ENCODE peak calls at places on chromosomes 16 and 17, in ten cellular contexts. Q is progenitor cell of endocrine pancreas; L is upper lobe of right lung; X is transverse colon; C is heart left ventricle; P is bronchial epithelial cell; O is left ventricle myocardium inferior; M is spleen; V is GM12865; R is CD4-positive, alpha-beta T cell. G is an unnamed sample.

GRCh38 chr17:78774956-78775571 is 7.0 kb downstream of the CYTH1 start:
- DNase-seq in Q (no peak), L (no peak), X (peak; percentile 55), C (no peak), P (no peak), O (no peak), M (peak; percentile 89), V (peak; percentile 88), R (peak; percentile 54), G (no peak)

GRCh38 chr16:25018972-25019617 is 3.9 kb upstream of the ARHGAP17 start:
- DNase-seq in Q (no peak), L (no peak), X (no peak), C (no peak), P (no peak), O (no peak), M (no peak), V (peak; percentile 56), R (no peak), G (no peak)

GRCh38 chr16:82671743-82672142 is 45.0 kb downstream of the CDH13 start:
- DNase-seq in Q (no peak), L (no peak), X (peak; percentile 17), C (no peak), P (no peak), O (no peak), M (no peak), V (peak; percentile 45), R (no peak), G (no peak)

GRCh38 chr16:71780521-71781089 is 28.0 kb downstream of the AP1G1 start:
- DNase-seq in Q (no peak), L (no peak), X (no peak), C (no peak), P (no peak), O (no peak), M (no peak), V (no peak), R (no peak), G (no peak)

GRCh38 chr17:74368341-74369152 is 1.2 kb downstream of the GPR142 start:
- DNase-seq in Q (peak; percentile 62), L (peak; percentile 82), X (peak; percentile 79), C (peak; percentile 76), P (peak; percentile 44), O (peak; percentile 76), M (peak; percentile 91), V (peak; percentile 65), R (peak; percentile 72), G (no peak)

GRCh38 chr17:71802663-71803062 is 318.2 kb upstream of the SOX9 start:
- DNase-seq in Q (no peak), L (no peak), X (no peak), C (no peak), P (no peak), O (no peak), M (no peak), V (no peak), R (no peak), G (no peak)

GRCh38 chr16:78478267-78478821 is 378.9 kb downstream of the WWOX start:
- DNase-seq in Q (no peak), L (no peak), X (no peak), C (no peak), P (no peak), O (no peak), M (no peak), V (no peak), R (no peak), G (no peak)

GRCh38 chr16:23145608-23146007 is 3.6 kb downstream of the USP31 start:
- DNase-seq in Q (no peak), L (no peak), X (no peak), C (no peak), P (peak; percentile 93), O (no peak), M (no peak), V (no peak), R (no peak), G (no peak)

GRCh38 chr17:33192961-33193911 is 99.9 kb downstream of the ASIC2 start:
- DNase-seq in Q (no peak), L (no peak), X (no peak), C (no peak), P (no peak), O (no peak), M (no peak), V (no peak), R (no peak), G (no peak)

GRCh38 chr17:63452979-63453551 is 7.0 kb upstream of the CYB561 start:
- DNase-seq in Q (no peak), L (no peak), X (no peak), C (no peak), P (peak; percentile 33), O (no peak), M (no peak), V (no peak), R (no peak), G (no peak)
- TF ChIP-seq CTCF in Q (no peak), L (no peak), X (no peak), C (no peak), P (no peak), O (no peak), M (no peak), V (no peak), R (no peak), G (no peak)

DNA sequence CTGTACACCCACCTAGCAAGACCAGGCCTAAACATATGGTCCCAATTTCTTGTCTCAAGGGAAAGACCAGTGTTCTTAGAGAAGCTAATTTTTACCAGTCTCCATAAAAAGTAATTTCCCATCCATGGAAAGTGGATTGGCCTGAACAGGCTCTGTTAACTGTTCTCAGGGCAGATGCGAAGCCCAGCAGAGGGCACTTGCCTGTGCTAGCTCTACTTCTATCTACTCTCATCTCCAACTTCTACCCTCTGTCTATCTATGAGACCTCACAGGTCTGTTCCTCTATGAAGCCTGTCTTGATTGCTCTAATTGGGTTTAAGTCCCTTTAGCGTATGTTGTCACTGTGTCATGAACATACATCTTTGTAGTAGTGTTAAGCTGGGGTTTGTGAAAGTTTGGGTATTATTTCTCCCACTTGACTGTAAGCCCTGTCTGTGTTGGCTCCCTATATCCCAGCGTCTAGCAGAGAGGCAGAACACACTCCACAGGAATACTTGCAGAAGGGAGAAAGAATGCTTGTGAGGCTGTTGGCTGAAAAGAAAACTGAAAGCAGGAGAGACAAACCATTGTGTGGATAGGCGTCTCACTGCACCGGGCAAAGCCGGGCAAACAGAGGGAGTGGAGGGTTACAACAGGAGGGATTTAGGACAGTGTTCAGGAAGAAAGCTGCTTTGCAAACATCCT is 167.2 kb upstream of the MAF start:
- DNase-seq in Q (no peak), L (no peak), X (peak; percentile 57), C (peak; percentile 21), P (peak; percentile 50), O (no peak), M (no peak), V (peak; percentile 11), R (no peak), G (no peak)
- TF ChIP-seq CTCF in Q (no peak), L (peak; percentile 17), X (peak; percentile 29), C (peak; percentile 30), P (peak; percentile 61), O (peak; percentile 39), M (no peak), V (peak; percentile 6), R (no peak), G (peak; percentile 61)

GRCh38 chr16:89453662-89454321 is 36.6 kb downstream of the ANKRD11 start:
- DNase-seq in Q (no peak), L (no peak), X (no peak), C (peak; percentile 28), P (no peak), O (peak; percentile 35), M (no peak), V (no peak), R (no peak), G (no peak)
- TF ChIP-seq CTCF in Q (peak; percentile 11), L (peak; percentile 36), X (peak; percentile 25), C (peak; percentile 33), P (peak; percentile 32), O (peak; percentile 49), M (no peak), V (no peak), R (no peak), G (peak; percentile 49)

DNA sequence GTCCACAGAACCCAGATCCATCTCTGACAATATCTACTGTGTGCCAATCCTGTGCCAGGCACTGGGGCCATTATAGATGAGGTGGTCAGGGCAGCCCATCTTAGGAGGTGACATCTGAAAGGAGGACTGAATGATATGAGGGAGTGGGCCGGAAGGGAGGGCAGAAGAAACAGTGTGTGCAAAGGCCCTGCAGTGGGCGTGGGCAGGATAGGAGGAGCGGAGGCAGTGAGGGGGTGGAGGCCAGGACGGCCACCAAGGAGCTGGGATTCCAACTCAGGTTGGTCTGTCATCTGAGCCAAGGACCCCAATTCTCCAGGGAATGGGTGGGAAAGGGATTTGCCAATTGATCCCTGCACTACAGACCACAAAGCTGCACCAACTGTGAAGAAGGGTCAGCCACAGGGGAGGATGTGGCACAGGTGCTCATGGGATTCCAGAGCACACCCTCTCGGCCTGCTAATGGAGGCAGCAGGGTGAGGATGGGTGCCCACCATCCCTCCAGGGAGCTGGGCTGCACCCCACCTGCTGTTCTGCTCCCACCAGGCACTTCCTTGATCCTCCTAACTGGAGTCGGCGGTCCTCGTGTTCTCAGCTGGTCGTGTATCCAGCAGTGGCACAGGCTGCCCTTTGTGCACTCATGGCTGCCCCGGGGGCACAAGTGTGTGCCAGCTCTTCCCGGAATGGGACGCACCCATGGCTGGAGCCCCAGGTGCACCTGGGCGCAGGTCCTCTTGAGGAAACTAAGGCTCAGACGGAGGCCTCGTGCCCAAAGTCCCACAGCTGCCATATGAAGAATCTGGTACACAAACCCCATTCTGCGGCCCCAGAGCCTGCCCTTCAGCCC is 9.6 kb downstream of the SREBF1 start:
- DNase-seq in Q (no peak), L (no peak), X (no peak), C (no peak), P (no peak), O (no peak), M (no peak), V (no peak), R (no peak), G (no peak)
- TF ChIP-seq CTCF in Q (no peak), L (no peak), X (no peak), C (no peak), P (no peak), O (no peak), M (no peak), V (no peak), R (no peak), G (no peak)

GRCh38 chr16:73013974-73014373 is 34.0 kb downstream of the ZFHX3 start:
- DNase-seq in Q (no peak), L (no peak), X (no peak), C (no peak), P (no peak), O (no peak), M (no peak), V (no peak), R (no peak), G (no peak)

GRCh38 chr16:73012341-73012740 is 35.6 kb downstream of the ZFHX3 start:
- DNase-seq in Q (no peak), L (no peak), X (no peak), C (no peak), P (no peak), O (no peak), M (no peak), V (no peak), R (no peak), G (no peak)

GRCh38 chr16:73014768-73015167 is 33.2 kb downstream of the ZFHX3 start:
- DNase-seq in Q (no peak), L (peak; percentile 15), X (no peak), C (no peak), P (no peak), O (no peak), M (no peak), V (no peak), R (no peak), G (no peak)

GRCh38 chr16:73010150-73010676 is 37.7 kb downstream of the ZFHX3 start:
- DNase-seq in Q (no peak), L (peak; percentile 60), X (no peak), C (peak; percentile 33), P (no peak), O (no peak), M (no peak), V (no peak), R (no peak), G (peak; percentile 48)

GRCh38 chr16:73011926-73012325 is 36.0 kb downstream of the ZFHX3 start:
- DNase-seq in Q (no peak), L (no peak), X (no peak), C (no peak), P (no peak), O (no peak), M (no peak), V (no peak), R (no peak), G (no peak)
- TF ChIP-seq CTCF in Q (no peak), L (no peak), X (no peak), C (no peak), P (no peak), O (no peak), M (no peak), V (no peak), R (no peak), G (peak; percentile 17)